ENCODE peak calls at places on chromosomes 7 and 10, in seven cellular contexts. I is foreskin fibroblast, S is gastrocnemius medialis, J is GM03348, O is NCI-H2081, C is aorta, R is GF-D8. U is an unnamed sample.

GRCh38 chr10:102065561-102066420 is 642 bp downstream of the HPS6 start:
- DNase-seq in I (peak), S (no peak), J (peak), O (no peak), C (peak), R (no peak), U (peak)

GRCh38 chr10:31759124-31759798 is 169.4 kb downstream of the ARHGAP12 start:
- DNase-seq in I (no peak), S (no peak), J (peak), O (peak), C (peak), R (no peak), U (peak)

GRCh38 chr10:132616170-132616994 is 78.8 kb downstream of the INPP5A start:
- DNase-seq in I (no peak), S (no peak), J (no peak), O (no peak), C (no peak), R (no peak), U (peak)

GRCh38 chr10:115093776-115094361 is 704 bp downstream of the ATRNL1 start:
- DNase-seq in I (peak), S (no peak), J (peak), O (no peak), C (no peak), R (no peak), U (peak)

GRCh38 chr10:124290095-124290795 is 128.5 kb downstream of the OAT start:
- DNase-seq in I (peak), S (no peak), J (no peak), O (no peak), C (peak), R (no peak), U (no peak)

GRCh38 chr10:110919349-110919931 is at the start of gene SHOC2:
- DNase-seq in I (no peak), S (peak), J (peak), O (peak), C (peak), R (no peak), U (peak)

GRCh38 chr10:69411476-69411875 is 5.2 kb downstream of the TACR2 start:
- DNase-seq in I (no peak), S (no peak), J (no peak), O (no peak), C (no peak), R (no peak), U (no peak)

GRCh38 chr7:134031835-134032617 is 95.1 kb upstream of the LRGUK start:
- DNase-seq in I (no peak), S (no peak), J (no peak), O (peak), C (no peak), R (no peak), U (peak)

GRCh38 chr7:2313450-2314208 is 612 bp downstream of the SNX8 start:
- DNase-seq in I (no peak), S (no peak), J (peak), O (no peak), C (peak), R (no peak), U (peak)